ENCODE peak calls at places on chromosomes 7 and 10, in eight cellular contexts. D is Right ventricle myocardium superior; J is left cardiac atrium; K is activated naive CD4-positive, alpha-beta T cell treated with anti-CD3 and anti-CD28 coated beads, Interleukin-2, amount 50 U/mL, for 72 hours; V is stimulated activated naive B cell treated with anti-CD40 and anti-IgM and Interleukin-4, amounts not matched to agents 10 μg/mL and 1 μg/mL and 100 μg/mL, for 72 hours; Y is T-helper 17 cell; Z is pancreas; W is Right ventricle myocardium inferior. L is an unnamed sample.

GRCh38 chr10:52632591-52632990 is 140.0 kb downstream of the MBL2 start:
- ATAC-seq in D (no peak), J (no peak), K (no peak), V (no peak), Y (no peak), Z (no peak), W (no peak), L (no peak)

GRCh38 chr7:107691713-107692112 is 31.1 kb downstream of the SLC26A4 start:
- ATAC-seq in D (peak; percentile 62), J (peak; percentile 70), K (no peak), V (no peak), Y (no peak), Z (no peak), W (peak; percentile 56), L (no peak)

GRCh38 chr7:94620703-94621118 is 35.2 kb downstream of the SGCE start:
- ATAC-seq in D (peak; percentile 100), J (peak; percentile 100), K (peak; percentile 99), V (peak; percentile 99), Y (peak; percentile 82), Z (peak; percentile 91), W (peak; percentile 99), L (peak; percentile 84)

GRCh38 chr7:27213150-27213903 is 13.4 kb upstream of the HOXA13 start:
- ATAC-seq in D (no peak), J (no peak), K (no peak), V (no peak), Y (no peak), Z (no peak), W (no peak), L (no peak)

GRCh38 chr10:121288864-121289659 is 309.2 kb downstream of the FGFR2 start:
- ATAC-seq in D (no peak), J (no peak), K (no peak), V (no peak), Y (no peak), Z (no peak), W (no peak), L (no peak)

GRCh38 chr7:66429498-66430163 is 199.1 kb upstream of the KCTD7 start:
- ATAC-seq in D (no peak), J (no peak), K (no peak), V (no peak), Y (no peak), Z (no peak), W (no peak), L (no peak)

GRCh38 chr7:103879411-103879810 is 110.0 kb downstream of the RELN start:
- ATAC-seq in D (no peak), J (no peak), K (no peak), V (no peak), Y (no peak), Z (no peak), W (no peak), L (no peak)

GRCh38 chr7:158975526-158976467 is 119.4 kb downstream of the DYNC2I1 start:
- ATAC-seq in D (no peak), J (no peak), K (peak; percentile 35), V (no peak), Y (peak; percentile 22), Z (no peak), W (no peak), L (no peak)

GRCh38 chr7:106255246-106255645 is 29.5 kb downstream of the NAMPT start:
- ATAC-seq in D (no peak), J (no peak), K (peak; percentile 47), V (no peak), Y (no peak), Z (no peak), W (no peak), L (peak; percentile 56)

GRCh38 chr7:28329616-28330373 is 82.5 kb upstream of the CREB5 start:
- ATAC-seq in D (peak; percentile 39), J (peak; percentile 40), K (peak; percentile 67), V (peak; percentile 64), Y (peak; percentile 51), Z (no peak), W (no peak), L (peak; percentile 10)

GRCh38 chr10:113555245-113555644 is 2.4 kb downstream of the HABP2 start:
- ATAC-seq in D (no peak), J (no peak), K (no peak), V (no peak), Y (no peak), Z (no peak), W (no peak), L (no peak)

GRCh38 chr7:47485640-47486435 is 96.1 kb downstream of the TNS3 start:
- ATAC-seq in D (peak; percentile 76), J (peak; percentile 29), K (no peak), V (no peak), Y (no peak), Z (peak; percentile 93), W (peak; percentile 75), L (no peak)

GRCh38 chr7:129926618-129927017 is 26.1 kb downstream of the UBE2H start:
- ATAC-seq in D (no peak), J (no peak), K (peak; percentile 40), V (no peak), Y (no peak), Z (no peak), W (no peak), L (no peak)

GRCh38 chr10:68423522-68423921 is 16.4 kb upstream of the RUFY2 start:
- ATAC-seq in D (no peak), J (no peak), K (peak; percentile 91), V (no peak), Y (peak; percentile 73), Z (no peak), W (no peak), L (peak; percentile 38)

GRCh38 chr7:131540491-131541162 is 15.8 kb downstream of the PODXL start:
- ATAC-seq in D (peak; percentile 18), J (peak; percentile 3), K (no peak), V (no peak), Y (no peak), Z (peak; percentile 81), W (no peak), L (no peak)

GRCh38 chr10:52597189-52597863 is 175.3 kb downstream of the MBL2 start:
- ATAC-seq in D (no peak), J (no peak), K (no peak), V (no peak), Y (no peak), Z (no peak), W (no peak), L (no peak)

GRCh38 chr7:15686209-15686956 is at the start of gene MEOX2:
- ATAC-seq in D (peak; percentile 87), J (peak; percentile 96), K (no peak), V (no peak), Y (no peak), Z (peak; percentile 70), W (peak; percentile 93), L (no peak)

GRCh38 chr7:93359520-93360198 is 127.5 kb downstream of the VPS50 start:
- ATAC-seq in D (no peak), J (no peak), K (no peak), V (no peak), Y (no peak), Z (no peak), W (no peak), L (no peak)

GRCh38 chr7:107168233-107169119 is at the start of gene HBP1:
- ATAC-seq in D (peak; percentile 90), J (peak; percentile 95), K (peak; percentile 82), V (peak; percentile 86), Y (peak; percentile 83), Z (peak; percentile 85), W (peak; percentile 95), L (peak; percentile 91)

GRCh38 chr10:22723343-22723779 is 9.0 kb upstream of the PIP4K2A start:
- ATAC-seq in D (peak; percentile 61), J (peak; percentile 61), K (no peak), V (peak; percentile 85), Y (peak; percentile 59), Z (no peak), W (peak; percentile 50), L (peak; percentile 47)

GRCh38 chr10:7084255-7085005 is 326.4 kb downstream of the SFMBT2 start:
- ATAC-seq in D (no peak), J (no peak), K (no peak), V (no peak), Y (no peak), Z (no peak), W (no peak), L (no peak)

GRCh38 chr7:24825315-24825917 is 68.2 kb upstream of the GSDME start:
- ATAC-seq in D (no peak), J (no peak), K (no peak), V (no peak), Y (no peak), Z (peak; percentile 18), W (no peak), L (no peak)

GRCh38 chr10:127600479-127600878 is 51.4 kb downstream of the NPS start:
- ATAC-seq in D (no peak), J (no peak), K (no peak), V (no peak), Y (no peak), Z (no peak), W (no peak), L (no peak)

L was measured in activated CD4-positive, CD25-positive, alpha-beta regulatory T cell treated with anti-CD3 and anti-CD28 coated beads, Interleukin-2, amount 50 U/mL, for 24 hours.